ENCODE peak calls at places on chromosomes 6 and 20, in seven cellular contexts. G is cardiac fibroblast, X is lower lobe of right lung, M is psoas muscle, Q is prostate gland, F is A673, R is IMR-90. N is an unnamed sample.

GRCh38 chr20:56422824-56423189 is 10.7 kb downstream of the CASS4 start:
- DNase-seq in G (peak), X (no peak), M (no peak), Q (no peak), F (no peak), R (peak), N (no peak)

GRCh38 chr6:168368971-168369370 is 49.4 kb upstream of the DACT2 start:
- DNase-seq in G (no peak), X (no peak), M (no peak), Q (no peak), F (no peak), R (no peak), N (no peak)

GRCh38 chr6:73580247-73581149 is 59.7 kb upstream of the EEF1A1 start:
- DNase-seq in G (peak), X (peak), M (peak), Q (peak), F (peak), R (peak), N (peak)

GRCh38 chr6:105873256-105873704 is 212.9 kb upstream of the PRDM1 start:
- DNase-seq in G (no peak), X (no peak), M (no peak), Q (no peak), F (no peak), R (no peak), N (peak)

GRCh38 chr6:27795697-27796494 is 116.3 kb downstream of the OR2B2 start:
- DNase-seq in G (peak), X (no peak), M (no peak), Q (peak), F (peak), R (peak), N (peak)

GRCh38 chr20:61263084-61263695 is 11.1 kb downstream of the CDH4 start:
- DNase-seq in G (peak), X (no peak), M (no peak), Q (no peak), F (peak), R (peak), N (peak)

GRCh38 chr6:118263929-118264486 is 284.1 kb upstream of the PLN start:
- DNase-seq in G (peak), X (no peak), M (no peak), Q (no peak), F (peak), R (peak), N (peak)

GRCh38 chr6:34986845-34987246 is 97.8 kb downstream of the ANKS1A start:
- DNase-seq in G (peak), X (peak), M (peak), Q (peak), F (peak), R (peak), N (peak)

GRCh38 chr6:96899019-96899418 is 1.3 kb upstream of the NDUFAF4 start:
- DNase-seq in G (peak), X (no peak), M (no peak), Q (peak), F (peak), R (peak), N (peak)

GRCh38 chr6:5606546-5606945 is 345.2 kb downstream of the FARS2 start:
- DNase-seq in G (no peak), X (no peak), M (no peak), Q (no peak), F (no peak), R (no peak), N (no peak)

GRCh38 chr20:34689486-34689885 is 12.6 kb upstream of the PIGU start:
- DNase-seq in G (peak), X (no peak), M (no peak), Q (no peak), F (no peak), R (no peak), N (peak)

GRCh38 chr6:24916496-24916895 is 19.3 kb downstream of the RIPOR2 start:
- DNase-seq in G (no peak), X (no peak), M (no peak), Q (no peak), F (no peak), R (no peak), N (no peak)
- H3K4me3 ChIP-seq in G (no peak), X (no peak), M (no peak), Q (no peak), F (no peak), R (no peak), N (no peak)

DNA sequence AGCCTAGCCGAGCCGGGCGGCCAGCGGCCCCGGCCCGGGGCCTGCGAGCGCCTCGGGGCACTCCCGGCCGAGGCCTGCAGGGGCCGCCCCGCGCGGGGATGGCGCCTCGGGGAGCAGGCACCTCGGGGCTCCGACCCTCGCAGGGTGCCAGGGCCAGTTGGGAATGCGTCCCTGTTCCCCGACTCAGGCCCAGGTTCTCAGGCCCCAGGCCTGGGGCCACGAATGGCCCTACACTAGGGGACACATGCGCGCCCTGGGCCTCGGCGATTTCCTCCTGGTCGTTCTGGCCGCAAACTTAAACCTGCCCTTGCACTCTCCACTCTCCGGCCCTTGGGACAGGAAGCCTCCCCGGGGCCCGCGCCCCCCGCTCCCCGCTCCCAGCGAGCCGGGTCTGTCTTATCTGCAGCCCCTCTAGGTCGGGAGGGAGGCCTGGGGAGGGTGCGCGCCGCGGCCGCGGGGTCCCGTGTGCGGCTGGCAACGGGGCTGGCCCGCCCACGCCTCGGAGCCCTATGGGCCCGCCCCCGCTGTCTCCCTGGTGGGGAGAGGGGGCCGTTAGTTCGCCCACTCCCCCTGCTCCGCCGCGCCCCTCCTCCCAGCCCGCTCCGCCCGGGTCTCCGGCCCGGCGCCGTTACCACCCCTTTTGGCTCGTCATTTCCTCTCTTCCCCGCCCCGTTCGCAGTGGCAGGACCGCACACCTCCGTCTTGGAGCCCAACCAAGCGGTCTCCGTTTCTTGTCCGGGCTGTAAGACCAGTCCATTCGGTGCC is 611 bp downstream of the NFYA start:
- DNase-seq in G (peak), X (peak), M (peak), Q (peak), F (peak), R (peak), N (peak)
- TF ChIP-seq CTCF in G (peak), X (peak), M (peak), Q (no peak), F (no peak), R (peak), N (no peak)

GRCh38 chr20:41523857-41524256 is 94.3 kb downstream of the CHD6 start:
- DNase-seq in G (no peak), X (no peak), M (no peak), Q (no peak), F (no peak), R (no peak), N (no peak)

GRCh38 chr20:41526327-41526726 is 91.8 kb downstream of the CHD6 start:
- DNase-seq in G (no peak), X (no peak), M (no peak), Q (no peak), F (no peak), R (no peak), N (no peak)

GRCh38 chr20:41530923-41531322 is 87.3 kb downstream of the CHD6 start:
- DNase-seq in G (no peak), X (no peak), M (no peak), Q (no peak), F (no peak), R (no peak), N (no peak)

DNA sequence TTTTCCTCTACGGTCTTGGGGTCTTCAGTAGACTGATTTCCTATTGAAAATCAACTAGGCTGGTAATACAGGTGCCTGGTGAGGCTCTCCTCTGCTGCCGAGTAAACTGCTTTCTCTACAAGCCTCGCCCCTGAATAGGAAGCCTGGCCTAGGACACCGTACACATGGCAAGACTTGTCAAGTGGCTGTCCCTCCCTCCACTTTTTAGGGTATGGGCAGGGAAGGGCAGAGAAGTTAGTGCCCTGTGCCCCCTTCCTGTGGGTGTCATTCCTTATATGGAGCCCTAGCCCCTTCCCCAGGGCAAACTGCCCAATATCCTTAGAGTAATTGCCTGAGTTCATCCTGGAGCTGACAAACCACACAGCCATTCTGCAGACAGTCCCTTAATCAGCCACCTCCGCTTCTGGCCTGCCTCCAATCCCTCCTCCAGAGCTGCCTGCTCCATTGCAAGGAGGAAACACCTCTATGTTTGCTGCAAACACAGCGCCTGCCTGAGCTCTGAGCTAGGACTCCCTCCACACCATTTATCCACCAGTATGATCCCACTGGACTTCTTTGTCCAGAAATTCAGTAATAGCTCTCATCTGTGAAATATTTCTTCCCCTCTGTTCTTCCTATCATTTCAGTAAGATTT is 93.1 kb downstream of the CHD6 start:
- DNase-seq in G (peak), X (peak), M (peak), Q (peak), F (peak), R (peak), N (peak)
- H3K4me3 ChIP-seq in G (no peak), X (no peak), M (no peak), Q (no peak), F (no peak), R (no peak), N (no peak)

GRCh38 chr20:7161690-7162089 is 394.2 kb downstream of the BMP2 start:
- DNase-seq in G (peak), X (no peak), M (no peak), Q (no peak), F (peak), R (no peak), N (peak)
- TF ChIP-seq CTCF in G (peak), X (peak), M (no peak), Q (no peak), F (peak), R (no peak), N (peak)